ENCODE peak calls at places on chromosome 6, in nine cellular contexts. One of them, this sample, is unnamed.
A peak's percentile ranks its signal among the peaks of the same experiment; 100 is the strongest.

GRCh38 chr6:84508981-84509380 is 255.4 kb downstream of the TBX18 start:
- DNase-seq in HCT116: no peak
- DNase-seq in stomach: no peak
- DNase-seq in spleen: no peak
- DNase-seq in right lobe of liver: no peak
- DNase-seq in A549: no peak
- DNase-seq in tibial nerve: no peak
- DNase-seq in uterus: no peak
- DNase-seq in IMR-90: no peak
- DNase-seq in this sample: no peak

GRCh38 chr6:96235927-96236326 is 220.2 kb downstream of the FUT9 start:
- DNase-seq in HCT116: no peak
- DNase-seq in stomach: no peak
- DNase-seq in spleen: no peak
- DNase-seq in right lobe of liver: no peak
- DNase-seq in A549: no peak
- DNase-seq in tibial nerve: no peak
- DNase-seq in uterus: no peak
- DNase-seq in IMR-90: no peak
- DNase-seq in this sample: no peak

GRCh38 chr6:34630040-34630439 is 66.5 kb downstream of the ILRUN start:
- DNase-seq in HCT116: peak; percentile 56
- DNase-seq in stomach: no peak
- DNase-seq in spleen: no peak
- DNase-seq in right lobe of liver: no peak
- DNase-seq in A549: peak; percentile 19
- DNase-seq in tibial nerve: no peak
- DNase-seq in uterus: no peak
- DNase-seq in IMR-90: peak; percentile 98
- DNase-seq in this sample: no peak

GRCh38 chr6:75893058-75893775 is 144.2 kb downstream of the MYO6 start:
- DNase-seq in HCT116: peak; percentile 63
- DNase-seq in stomach: no peak
- DNase-seq in spleen: no peak
- DNase-seq in right lobe of liver: no peak
- DNase-seq in A549: peak; percentile 5
- DNase-seq in tibial nerve: no peak
- DNase-seq in uterus: no peak
- DNase-seq in IMR-90: peak; percentile 80
- DNase-seq in this sample: no peak

GRCh38 chr6:137093183-137094069 is 48.7 kb upstream of the IL20RA start:
- DNase-seq in HCT116: no peak
- DNase-seq in stomach: no peak
- DNase-seq in spleen: no peak
- DNase-seq in right lobe of liver: no peak
- DNase-seq in A549: no peak
- DNase-seq in tibial nerve: no peak
- DNase-seq in uterus: no peak
- DNase-seq in IMR-90: no peak
- DNase-seq in this sample: no peak

GRCh38 chr6:32852844-32853540 is 512 bp downstream of the TAP1 start:
- DNase-seq in HCT116: no peak
- DNase-seq in stomach: peak; percentile 47
- DNase-seq in spleen: peak; percentile 93
- DNase-seq in right lobe of liver: peak; percentile 60
- DNase-seq in A549: peak; percentile 21
- DNase-seq in tibial nerve: peak; percentile 38
- DNase-seq in uterus: peak; percentile 50
- DNase-seq in IMR-90: peak; percentile 18
- DNase-seq in this sample: peak; percentile 75

GRCh38 chr6:163010145-163010544 is 282.4 kb downstream of the PACRG start:
- DNase-seq in HCT116: no peak
- DNase-seq in stomach: no peak
- DNase-seq in spleen: no peak
- DNase-seq in right lobe of liver: no peak
- DNase-seq in A549: no peak
- DNase-seq in tibial nerve: no peak
- DNase-seq in uterus: no peak
- DNase-seq in IMR-90: no peak
- DNase-seq in this sample: no peak

GRCh38 chr6:166494757-166495486 is 91.6 kb downstream of the RAMACL start:
- DNase-seq in HCT116: no peak
- DNase-seq in stomach: no peak
- DNase-seq in spleen: peak; percentile 54
- DNase-seq in right lobe of liver: no peak
- DNase-seq in A549: no peak
- DNase-seq in tibial nerve: no peak
- DNase-seq in uterus: no peak
- DNase-seq in IMR-90: no peak
- DNase-seq in this sample: no peak

GRCh38 chr6:121382467-121383121 is 48.3 kb upstream of the TBC1D32 start:
- DNase-seq in HCT116: no peak
- DNase-seq in stomach: no peak
- DNase-seq in spleen: no peak
- DNase-seq in right lobe of liver: no peak
- DNase-seq in A549: no peak
- DNase-seq in tibial nerve: no peak
- DNase-seq in uterus: no peak
- DNase-seq in IMR-90: no peak
- DNase-seq in this sample: no peak

GRCh38 chr6:4291453-4292403 is 156.4 kb upstream of the ECI2 start:
- DNase-seq in HCT116: no peak
- DNase-seq in stomach: no peak
- DNase-seq in spleen: no peak
- DNase-seq in right lobe of liver: no peak
- DNase-seq in A549: no peak
- DNase-seq in tibial nerve: no peak
- DNase-seq in uterus: no peak
- DNase-seq in IMR-90: peak; percentile 75
- DNase-seq in this sample: no peak

GRCh38 chr6:158083687-158084325 is 84.3 kb downstream of the SERAC1 start:
- DNase-seq in HCT116: no peak
- DNase-seq in stomach: no peak
- DNase-seq in spleen: no peak
- DNase-seq in right lobe of liver: no peak
- DNase-seq in A549: no peak
- DNase-seq in tibial nerve: no peak
- DNase-seq in uterus: no peak
- DNase-seq in IMR-90: no peak
- DNase-seq in this sample: no peak

DNA sequence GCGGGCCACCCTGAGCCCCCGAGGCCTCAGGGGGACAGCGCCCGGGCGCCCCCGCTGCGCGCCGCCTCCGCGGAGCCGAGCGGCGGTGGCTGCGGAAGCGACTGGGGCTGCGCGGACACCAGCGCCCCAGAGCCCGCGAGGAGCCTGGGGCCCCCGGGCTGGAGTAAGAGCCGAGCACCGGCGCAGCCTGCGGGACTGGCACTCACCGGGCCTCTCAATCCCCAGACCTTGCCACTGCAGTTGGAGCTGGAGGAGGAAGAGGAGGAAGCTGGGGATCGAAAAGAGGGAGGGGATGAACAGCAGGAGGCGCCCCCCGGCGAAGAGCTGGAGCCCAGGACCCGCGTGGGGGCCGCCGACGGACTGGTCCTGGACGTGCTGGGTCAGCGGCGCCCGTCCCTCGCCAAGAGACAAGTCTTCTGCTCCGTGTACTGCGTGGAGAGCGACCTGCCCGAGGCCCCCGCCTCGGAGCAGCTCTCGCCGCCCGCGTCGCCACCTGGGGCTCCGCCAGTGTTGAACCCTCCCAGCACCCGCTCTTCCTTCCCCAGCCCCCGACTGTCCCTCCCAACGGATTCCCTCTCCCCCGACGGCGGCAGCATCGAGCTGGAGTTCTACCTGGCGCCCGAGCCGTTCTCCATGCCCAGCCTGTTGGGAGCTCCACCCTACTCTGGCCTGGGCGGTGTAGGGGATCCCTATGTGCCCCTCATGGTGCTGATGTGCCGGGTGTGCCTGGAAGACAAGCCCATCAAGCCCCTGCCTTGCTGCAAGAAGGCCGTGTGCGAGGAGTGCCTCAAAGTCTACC is 579 bp downstream of the RNF217 start:
- DNase-seq in HCT116: no peak
- DNase-seq in stomach: peak; percentile 40
- DNase-seq in spleen: peak; percentile 85
- DNase-seq in right lobe of liver: peak; percentile 71
- DNase-seq in A549: peak; percentile 18
- DNase-seq in tibial nerve: peak; percentile 18
- DNase-seq in uterus: peak; percentile 32
- DNase-seq in IMR-90: peak; percentile 35
- DNase-seq in this sample: peak; percentile 45
- TF ChIP-seq POLR2A in HCT116: no peak
- TF ChIP-seq POLR2A in stomach: no peak
- TF ChIP-seq POLR2A in spleen: no peak
- TF ChIP-seq POLR2A in right lobe of liver: peak; percentile 13
- TF ChIP-seq POLR2A in A549: no peak
- TF ChIP-seq POLR2A in tibial nerve: no peak
- TF ChIP-seq POLR2A in uterus: no peak
- TF ChIP-seq POLR2A in IMR-90: no peak
- TF ChIP-seq POLR2A in this sample: no peak

GRCh38 chr6:118708736-118709135 is 57.3 kb upstream of the CEP85L start:
- DNase-seq in HCT116: no peak
- DNase-seq in stomach: no peak
- DNase-seq in spleen: no peak
- DNase-seq in right lobe of liver: no peak
- DNase-seq in A549: no peak
- DNase-seq in tibial nerve: no peak
- DNase-seq in uterus: no peak
- DNase-seq in IMR-90: peak; percentile 66
- DNase-seq in this sample: no peak
- H3K27ac ChIP-seq in HCT116: no peak overlapping the region
- H3K27ac ChIP-seq in stomach: peak overlapping the region; percentile 58
- H3K27ac ChIP-seq in spleen: peak overlapping the region; percentile 83
- H3K27ac ChIP-seq in right lobe of liver: no peak overlapping the region
- H3K27ac ChIP-seq in A549: peak overlapping the region; percentile 88
- H3K27ac ChIP-seq in tibial nerve: peak overlapping the region; percentile 57
- H3K27ac ChIP-seq in uterus: peak overlapping the region; percentile 80
- H3K27ac ChIP-seq in IMR-90: peak overlapping the region; percentile 67
- H3K27ac ChIP-seq in this sample: peak overlapping the region; percentile 87

GRCh38 chr6:41936073-41936837 is 5.4 kb downstream of the CCND3 start:
- DNase-seq in HCT116: peak; percentile 53
- DNase-seq in stomach: peak; percentile 62
- DNase-seq in spleen: peak; percentile 86
- DNase-seq in right lobe of liver: peak; percentile 74
- DNase-seq in A549: peak; percentile 72
- DNase-seq in tibial nerve: peak; percentile 72
- DNase-seq in uterus: peak; percentile 46
- DNase-seq in IMR-90: peak; percentile 85
- DNase-seq in this sample: peak; percentile 92

GRCh38 chr6:41935685-41936072 is 5.9 kb downstream of the CCND3 start:
- DNase-seq in HCT116: no peak
- DNase-seq in stomach: no peak
- DNase-seq in spleen: no peak
- DNase-seq in right lobe of liver: peak; percentile 22
- DNase-seq in A549: no peak
- DNase-seq in tibial nerve: no peak
- DNase-seq in uterus: no peak
- DNase-seq in IMR-90: no peak
- DNase-seq in this sample: peak; percentile 35

GRCh38 chr6:41937472-41937871 is 4.1 kb downstream of the CCND3 start:
- DNase-seq in HCT116: no peak
- DNase-seq in stomach: no peak
- DNase-seq in spleen: no peak
- DNase-seq in right lobe of liver: no peak
- DNase-seq in A549: no peak
- DNase-seq in tibial nerve: no peak
- DNase-seq in uterus: no peak
- DNase-seq in IMR-90: no peak
- DNase-seq in this sample: no peak

GRCh38 chr6:41934278-41935189 is 7.1 kb downstream of the CCND3 start:
- DNase-seq in HCT116: no peak
- DNase-seq in stomach: no peak
- DNase-seq in spleen: no peak
- DNase-seq in right lobe of liver: no peak
- DNase-seq in A549: no peak
- DNase-seq in tibial nerve: no peak
- DNase-seq in uterus: no peak
- DNase-seq in IMR-90: no peak
- DNase-seq in this sample: no peak

DNA sequence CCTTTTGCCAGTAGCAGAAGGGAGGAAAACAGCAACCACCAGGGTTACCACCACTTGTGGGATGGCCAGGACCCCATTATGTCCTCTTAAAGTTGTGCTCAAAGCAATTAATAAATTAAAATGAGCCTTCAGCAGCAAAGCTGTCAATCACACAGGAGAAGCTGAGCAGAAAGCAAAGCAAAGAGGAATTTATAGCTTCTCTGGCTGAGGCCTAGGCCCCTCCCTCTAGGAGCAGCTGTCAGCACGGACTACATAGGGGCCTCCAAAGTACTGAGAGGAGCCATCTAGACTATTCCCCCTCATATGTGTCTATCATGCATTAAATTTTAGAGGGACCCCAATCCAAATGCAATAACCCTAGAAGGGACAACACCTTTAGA is 6.4 kb downstream of the CCND3 start:
- DNase-seq in HCT116: no peak
- DNase-seq in stomach: no peak
- DNase-seq in spleen: no peak
- DNase-seq in right lobe of liver: no peak
- DNase-seq in A549: no peak
- DNase-seq in tibial nerve: no peak
- DNase-seq in uterus: no peak
- DNase-seq in IMR-90: no peak
- DNase-seq in this sample: no peak
- TF ChIP-seq POLR2A in HCT116: no peak
- TF ChIP-seq POLR2A in stomach: no peak
- TF ChIP-seq POLR2A in spleen: no peak
- TF ChIP-seq POLR2A in right lobe of liver: no peak
- TF ChIP-seq POLR2A in A549: no peak
- TF ChIP-seq POLR2A in tibial nerve: no peak
- TF ChIP-seq POLR2A in uterus: no peak
- TF ChIP-seq POLR2A in IMR-90: no peak
- TF ChIP-seq POLR2A in this sample: no peak

DNA sequence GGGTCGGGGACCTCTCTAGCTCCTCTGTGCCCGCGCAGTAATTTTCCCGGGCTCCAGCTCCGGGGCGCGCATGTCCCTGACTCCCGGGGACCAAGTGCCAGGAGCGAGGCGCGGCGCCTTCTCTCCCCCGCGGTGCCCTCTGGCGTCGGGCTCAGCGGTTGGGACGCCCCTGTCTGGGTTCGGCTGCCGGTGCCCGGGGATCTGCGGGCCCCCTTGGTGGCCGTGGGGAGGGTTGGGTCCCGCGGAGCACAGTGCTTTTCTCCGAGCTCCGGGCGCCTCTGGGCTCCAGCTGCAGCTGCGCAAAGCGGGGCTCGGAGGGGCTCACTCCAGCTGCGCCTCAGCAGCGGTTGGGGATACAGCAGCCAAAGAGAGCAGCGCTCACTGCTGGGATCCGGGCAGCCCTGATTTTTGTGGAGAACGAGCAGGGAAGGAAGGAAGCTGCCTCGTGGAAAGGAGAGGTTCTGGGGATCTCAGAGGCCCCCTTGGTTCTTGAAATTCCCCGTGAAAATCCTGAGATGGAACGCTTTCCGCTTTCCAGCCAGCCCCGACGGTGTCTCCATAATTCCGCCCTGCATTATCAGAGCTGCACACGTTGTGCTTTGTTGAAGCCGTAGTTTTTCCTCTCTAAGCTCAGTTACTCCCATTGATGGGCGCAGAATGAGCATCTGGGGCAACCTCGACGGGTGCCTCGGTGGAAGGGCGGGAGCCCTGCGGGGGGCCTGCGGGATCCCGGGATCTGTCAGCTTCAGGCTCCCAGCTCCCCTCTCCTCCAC is 863 bp downstream of the PPP1R14C start:
- DNase-seq in HCT116: no peak
- DNase-seq in stomach: no peak
- DNase-seq in spleen: no peak
- DNase-seq in right lobe of liver: no peak
- DNase-seq in A549: no peak
- DNase-seq in tibial nerve: no peak
- DNase-seq in uterus: no peak
- DNase-seq in IMR-90: no peak
- DNase-seq in this sample: no peak
- H3K27ac ChIP-seq in HCT116: peak overlapping the region; percentile 32
- H3K27ac ChIP-seq in stomach: no peak overlapping the region
- H3K27ac ChIP-seq in spleen: no peak overlapping the region
- H3K27ac ChIP-seq in right lobe of liver: no peak overlapping the region
- H3K27ac ChIP-seq in A549: peak overlapping the region; percentile 58
- H3K27ac ChIP-seq in tibial nerve: no peak overlapping the region
- H3K27ac ChIP-seq in uterus: no peak overlapping the region
- H3K27ac ChIP-seq in IMR-90: no peak overlapping the region
- H3K27ac ChIP-seq in this sample: no peak overlapping the region